ENCODE peak calls at places on chromosome 12, in six cellular contexts. O is CD8-positive, alpha-beta T cell; D is activated CD4-positive, alpha-beta memory T cell treated with anti-CD3 and anti-CD28 coated beads, Interleukin-2, amount 10 ng/mL, durations not matched to agents 7 days and 5 days; F is MG63; K is fibroblast of pulmonary artery; V is lower leg skin. L is an unnamed sample.

GRCh38 chr12:71797506-71797905 is 42.1 kb upstream of the TBC1D15 start:
- DNase-seq in O (no peak), D (no peak), F (no peak), K (no peak), V (no peak), L (no peak)

GRCh38 chr12:124809878-124810277 is 53.8 kb downstream of the SCARB1 start:
- DNase-seq in O (no peak), D (no peak), F (peak; percentile 87), K (no peak), V (no peak), L (no peak)

GRCh38 chr12:104720346-104721064 is 237.6 kb downstream of the SLC41A2 start:
- DNase-seq in O (peak; percentile 73), D (peak; percentile 75), F (no peak), K (no peak), V (no peak), L (no peak)

GRCh38 chr12:4604684-4605193 is 42.7 kb downstream of the DYRK4 start:
- DNase-seq in O (peak; percentile 79), D (peak; percentile 84), F (peak; percentile 73), K (peak; percentile 92), V (peak; percentile 81), L (peak; percentile 78)

GRCh38 chr12:53224268-53224896 is 7.6 kb downstream of the RARG start:
- DNase-seq in O (no peak), D (no peak), F (no peak), K (no peak), V (no peak), L (no peak)

GRCh38 chr12:26368331-26368730 is 173.0 kb downstream of the SSPN start:
- DNase-seq in O (no peak), D (no peak), F (no peak), K (no peak), V (no peak), L (no peak)

GRCh38 chr12:47834199-47835016 is 14.7 kb upstream of the HDAC7 start:
- DNase-seq in O (no peak), D (no peak), F (no peak), K (no peak), V (no peak), L (no peak)

GRCh38 chr12:109199324-109199723 is 82.9 kb downstream of the ACACB start:
- DNase-seq in O (no peak), D (no peak), F (no peak), K (no peak), V (no peak), L (no peak)

GRCh38 chr12:116186482-116187157 is 90.9 kb downstream of the MED13L start:
- DNase-seq in O (no peak), D (no peak), F (no peak), K (no peak), V (no peak), L (no peak)

GRCh38 chr12:1297639-1298038 is 296.7 kb downstream of the FBXL14 start:
- DNase-seq in O (no peak), D (no peak), F (no peak), K (no peak), V (no peak), L (no peak)

GRCh38 chr12:19238520-19238919 is 109.0 kb downstream of the PLEKHA5 start:
- DNase-seq in O (no peak), D (no peak), F (no peak), K (no peak), V (no peak), L (no peak)

GRCh38 chr12:48110691-48111315 is 4.9 kb upstream of the SENP1 start:
- DNase-seq in O (no peak), D (no peak), F (peak; percentile 11), K (no peak), V (no peak), L (no peak)

GRCh38 chr12:71694099-71694820 is 8.4 kb downstream of the TMEM19 start:
- DNase-seq in O (no peak), D (no peak), F (no peak), K (no peak), V (no peak), L (no peak)

GRCh38 chr12:67520611-67521010 is 127.9 kb upstream of the DYRK2 start:
- DNase-seq in O (no peak), D (no peak), F (peak; percentile 10), K (no peak), V (no peak), L (no peak)

GRCh38 chr12:79260923-79261322 is 396.3 kb downstream of the SYT1 start:
- DNase-seq in O (no peak), D (no peak), F (no peak), K (no peak), V (no peak), L (no peak)

GRCh38 chr12:8482446-8483080 is 26.8 kb downstream of the CLEC6A start:
- DNase-seq in O (peak; percentile 25), D (no peak), F (no peak), K (no peak), V (no peak), L (no peak)

GRCh38 chr12:89992668-89993401 is 284.2 kb upstream of the ATP2B1 start:
- DNase-seq in O (no peak), D (no peak), F (no peak), K (no peak), V (no peak), L (no peak)

GRCh38 chr12:81085832-81086231 is 8.0 kb downstream of the ACSS3 start:
- DNase-seq in O (no peak), D (no peak), F (no peak), K (no peak), V (no peak), L (no peak)

GRCh38 chr12:77325505-77325904 is 260.1 kb upstream of the E2F7 start:
- DNase-seq in O (no peak), D (no peak), F (no peak), K (no peak), V (no peak), L (no peak)

GRCh38 chr12:1927751-1928351 is 9.4 kb upstream of the CACNA2D4 start:
- DNase-seq in O (no peak), D (peak; percentile 9), F (peak; percentile 98), K (peak; percentile 40), V (no peak), L (no peak)

GRCh38 chr12:52568111-52568510 is 5.5 kb downstream of the KRT74 start:
- DNase-seq in O (no peak), D (no peak), F (no peak), K (no peak), V (no peak), L (no peak)

L was measured in NCI-H460.